ENCODE peak calls at places on chromosomes 1 and 21, in eight cellular contexts. One of them, this sample, is unnamed. For H3K4me1 and H3K36me3, the result is how much of the 10 kb centered on the place peaks cover.

GRCh38 chr1:37574834-37575479 is 18.2 kb downstream of the DNALI1 start:
- DNase-seq in fibroblast of lung: peak
- DNase-seq in lower lobe of right lung: no peak
- DNase-seq in heart right ventricle: no peak
- DNase-seq in osteoblast: no peak
- DNase-seq in suprapubic skin: no peak
- DNase-seq in adrenal gland: no peak
- DNase-seq in OCI-LY7: no peak
- DNase-seq in this sample: no peak

GRCh38 chr1:59276317-59276914 is 20.5 kb upstream of the FGGY start:
- DNase-seq in osteoblast: no peak
- DNase-seq in lower lobe of right lung: no peak
- DNase-seq in adrenal gland: no peak
- DNase-seq in suprapubic skin: no peak
- DNase-seq in heart right ventricle: no peak
- DNase-seq in OCI-LY7: no peak
- DNase-seq in fibroblast of lung: no peak
- DNase-seq in this sample: no peak

GRCh38 chr1:209413062-209413461 is 170.5 kb upstream of the CAMK1G start:
- DNase-seq in lower lobe of right lung: no peak
- DNase-seq in suprapubic skin: no peak
- DNase-seq in heart right ventricle: no peak
- DNase-seq in OCI-LY7: no peak
- DNase-seq in osteoblast: no peak
- DNase-seq in adrenal gland: no peak
- DNase-seq in fibroblast of lung: no peak
- DNase-seq in this sample: no peak

GRCh38 chr1:27346991-27347627 is 5.3 kb downstream of the SYTL1 start:
- DNase-seq in suprapubic skin: no peak
- DNase-seq in OCI-LY7: no peak
- DNase-seq in lower lobe of right lung: no peak
- DNase-seq in heart right ventricle: no peak
- DNase-seq in fibroblast of lung: peak
- DNase-seq in osteoblast: peak
- DNase-seq in adrenal gland: no peak
- DNase-seq in this sample: no peak

GRCh38 chr1:101797722-101798121 is 199.0 kb downstream of the OLFM3 start:
- DNase-seq in osteoblast: no peak
- DNase-seq in suprapubic skin: no peak
- DNase-seq in lower lobe of right lung: no peak
- DNase-seq in OCI-LY7: no peak
- DNase-seq in adrenal gland: no peak
- DNase-seq in fibroblast of lung: no peak
- DNase-seq in heart right ventricle: no peak
- DNase-seq in this sample: no peak

GRCh38 chr1:81201779-81202178 is 599.0 kb upstream of the ADGRL2 start:
- DNase-seq in lower lobe of right lung: no peak
- DNase-seq in suprapubic skin: no peak
- DNase-seq in adrenal gland: no peak
- DNase-seq in heart right ventricle: no peak
- DNase-seq in OCI-LY7: no peak
- DNase-seq in osteoblast: no peak
- DNase-seq in fibroblast of lung: no peak
- DNase-seq in this sample: no peak

GRCh38 chr1:80217377-80217986 is 1211.0 kb upstream of the ADGRL4 start:
- DNase-seq in adrenal gland: peak
- DNase-seq in OCI-LY7: peak
- DNase-seq in osteoblast: no peak
- DNase-seq in heart right ventricle: peak
- DNase-seq in fibroblast of lung: peak
- DNase-seq in suprapubic skin: no peak
- DNase-seq in lower lobe of right lung: no peak
- DNase-seq in this sample: no peak

GRCh38 chr21:38993561-38993960 is 187.8 kb downstream of the ETS2 start:
- DNase-seq in OCI-LY7: no peak
- DNase-seq in osteoblast: peak
- DNase-seq in lower lobe of right lung: no peak
- DNase-seq in heart right ventricle: peak
- DNase-seq in adrenal gland: peak
- DNase-seq in suprapubic skin: no peak
- DNase-seq in fibroblast of lung: peak
- DNase-seq in this sample: no peak

GRCh38 chr1:193727850-193728249 is 541.4 kb upstream of the B3GALT2 start:
- DNase-seq in osteoblast: no peak
- DNase-seq in fibroblast of lung: no peak
- DNase-seq in OCI-LY7: no peak
- DNase-seq in suprapubic skin: no peak
- DNase-seq in adrenal gland: no peak
- DNase-seq in lower lobe of right lung: no peak
- DNase-seq in heart right ventricle: no peak
- DNase-seq in this sample: no peak

GRCh38 chr1:193736507-193736906 is 550.1 kb upstream of the B3GALT2 start:
- DNase-seq in fibroblast of lung: no peak
- DNase-seq in OCI-LY7: no peak
- DNase-seq in adrenal gland: no peak
- DNase-seq in osteoblast: no peak
- DNase-seq in heart right ventricle: no peak
- DNase-seq in lower lobe of right lung: no peak
- DNase-seq in suprapubic skin: no peak
- DNase-seq in this sample: no peak

GRCh38 chr1:193730017-193730416 is 543.6 kb upstream of the B3GALT2 start:
- DNase-seq in adrenal gland: peak
- DNase-seq in osteoblast: no peak
- DNase-seq in OCI-LY7: no peak
- DNase-seq in heart right ventricle: no peak
- DNase-seq in lower lobe of right lung: no peak
- DNase-seq in suprapubic skin: no peak
- DNase-seq in fibroblast of lung: peak
- DNase-seq in this sample: no peak

GRCh38 chr1:193729429-193729828 is 543.0 kb upstream of the B3GALT2 start:
- DNase-seq in osteoblast: no peak
- DNase-seq in lower lobe of right lung: no peak
- DNase-seq in suprapubic skin: no peak
- DNase-seq in OCI-LY7: no peak
- DNase-seq in adrenal gland: no peak
- DNase-seq in heart right ventricle: no peak
- DNase-seq in fibroblast of lung: peak
- DNase-seq in this sample: no peak

DNA sequence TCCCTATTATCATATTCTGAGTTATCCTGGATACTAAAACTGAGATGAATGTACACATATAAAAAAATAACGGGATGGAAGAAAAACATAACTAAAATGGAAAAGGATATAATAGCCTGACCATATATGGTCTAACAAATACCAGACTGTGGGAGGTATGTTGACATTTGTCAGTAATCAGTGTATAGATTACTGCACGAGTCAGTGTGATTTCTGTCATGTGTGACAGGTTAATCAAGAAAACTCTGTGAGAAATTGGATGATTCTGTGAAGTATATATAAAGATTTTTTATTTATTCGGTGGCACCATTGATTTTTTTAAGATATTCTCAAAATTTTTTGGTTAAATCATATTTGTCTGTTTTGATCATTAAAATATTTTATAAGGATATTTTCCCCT is 547.3 kb upstream of the B3GALT2 start:
- DNase-seq in OCI-LY7: no peak
- DNase-seq in fibroblast of lung: no peak
- DNase-seq in osteoblast: no peak
- DNase-seq in heart right ventricle: no peak
- DNase-seq in adrenal gland: no peak
- DNase-seq in lower lobe of right lung: no peak
- DNase-seq in suprapubic skin: no peak
- DNase-seq in this sample: no peak
- TF ChIP-seq CTCF in OCI-LY7: no peak
- TF ChIP-seq CTCF in fibroblast of lung: no peak
- TF ChIP-seq CTCF in osteoblast: no peak
- TF ChIP-seq CTCF in heart right ventricle: no peak
- TF ChIP-seq CTCF in adrenal gland: no peak
- TF ChIP-seq CTCF in lower lobe of right lung: no peak
- TF ChIP-seq CTCF in suprapubic skin: no peak
- TF ChIP-seq CTCF in this sample: no peak

DNA sequence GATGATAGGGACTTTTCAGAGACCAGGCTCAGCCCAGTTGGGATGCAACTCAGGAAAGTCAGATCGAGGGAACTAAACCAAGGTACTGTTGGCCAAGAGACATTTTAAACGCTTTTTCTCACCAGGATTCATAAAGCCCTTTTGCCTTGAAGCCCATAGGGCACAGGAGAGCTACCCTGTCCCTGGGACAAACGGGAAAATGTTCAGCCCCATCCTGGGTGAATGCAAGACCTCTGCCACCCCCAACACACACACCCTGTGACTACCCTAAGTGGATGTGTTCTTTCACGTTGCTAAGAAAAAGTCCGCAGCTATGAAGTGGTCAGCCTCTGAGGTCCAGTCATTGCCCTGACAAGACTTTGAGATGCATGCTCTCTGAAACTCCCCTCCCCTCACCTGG is 58.4 kb downstream of the ITPKB start:
- DNase-seq in fibroblast of lung: no peak
- DNase-seq in OCI-LY7: no peak
- DNase-seq in suprapubic skin: no peak
- DNase-seq in lower lobe of right lung: no peak
- DNase-seq in adrenal gland: no peak
- DNase-seq in osteoblast: no peak
- DNase-seq in heart right ventricle: no peak
- DNase-seq in this sample: no peak
- H3K4me1 ChIP-seq in fibroblast of lung: under half
- H3K4me1 ChIP-seq in OCI-LY7: half or more
- H3K4me1 ChIP-seq in suprapubic skin: half or more
- H3K4me1 ChIP-seq in lower lobe of right lung: half or more
- H3K4me1 ChIP-seq in adrenal gland: half or more
- H3K4me1 ChIP-seq in osteoblast: under half
- H3K4me1 ChIP-seq in heart right ventricle: half or more
- H3K4me1 ChIP-seq in this sample: under half

GRCh38 chr1:45521413-45522323 is at the start of gene PRDX1:
- DNase-seq in fibroblast of lung: peak
- DNase-seq in OCI-LY7: peak
- DNase-seq in adrenal gland: peak
- DNase-seq in suprapubic skin: peak
- DNase-seq in heart right ventricle: peak
- DNase-seq in lower lobe of right lung: peak
- DNase-seq in osteoblast: peak
- DNase-seq in this sample: peak

GRCh38 chr1:45512641-45513054 is 9.0 kb downstream of the PRDX1 start:
- DNase-seq in suprapubic skin: no peak
- DNase-seq in fibroblast of lung: peak
- DNase-seq in adrenal gland: peak
- DNase-seq in osteoblast: peak
- DNase-seq in heart right ventricle: peak
- DNase-seq in OCI-LY7: peak
- DNase-seq in lower lobe of right lung: no peak
- DNase-seq in this sample: peak

GRCh38 chr1:45518910-45519309 is 2.8 kb downstream of the PRDX1 start:
- DNase-seq in osteoblast: no peak
- DNase-seq in heart right ventricle: no peak
- DNase-seq in adrenal gland: no peak
- DNase-seq in OCI-LY7: peak
- DNase-seq in lower lobe of right lung: no peak
- DNase-seq in fibroblast of lung: peak
- DNase-seq in suprapubic skin: no peak
- DNase-seq in this sample: no peak

GRCh38 chr1:45510972-45511527 is 10.6 kb downstream of the PRDX1 start:
- DNase-seq in osteoblast: no peak
- DNase-seq in fibroblast of lung: no peak
- DNase-seq in OCI-LY7: no peak
- DNase-seq in heart right ventricle: no peak
- DNase-seq in suprapubic skin: no peak
- DNase-seq in adrenal gland: no peak
- DNase-seq in lower lobe of right lung: no peak
- DNase-seq in this sample: no peak

GRCh38 chr1:45516465-45516864 is 5.2 kb downstream of the PRDX1 start:
- DNase-seq in OCI-LY7: no peak
- DNase-seq in fibroblast of lung: no peak
- DNase-seq in suprapubic skin: no peak
- DNase-seq in adrenal gland: no peak
- DNase-seq in lower lobe of right lung: no peak
- DNase-seq in osteoblast: no peak
- DNase-seq in heart right ventricle: no peak
- DNase-seq in this sample: no peak
- H3K36me3 ChIP-seq in OCI-LY7: half or more
- H3K36me3 ChIP-seq in fibroblast of lung: under half
- H3K36me3 ChIP-seq in suprapubic skin: half or more
- H3K36me3 ChIP-seq in adrenal gland: half or more
- H3K36me3 ChIP-seq in lower lobe of right lung: half or more
- H3K36me3 ChIP-seq in osteoblast: half or more
- H3K36me3 ChIP-seq in heart right ventricle: half or more
- H3K36me3 ChIP-seq in this sample: under half

GRCh38 chr1:145916745-145917144 is 1.8 kb downstream of the PEX11B start:
- DNase-seq in fibroblast of lung: peak
- DNase-seq in lower lobe of right lung: no peak
- DNase-seq in OCI-LY7: no peak
- DNase-seq in adrenal gland: no peak
- DNase-seq in heart right ventricle: no peak
- DNase-seq in osteoblast: peak
- DNase-seq in suprapubic skin: no peak
- DNase-seq in this sample: no peak

GRCh38 chr1:145917595-145917994 is 922 bp downstream of the PEX11B start:
- DNase-seq in lower lobe of right lung: no peak
- DNase-seq in osteoblast: no peak
- DNase-seq in suprapubic skin: no peak
- DNase-seq in fibroblast of lung: no peak
- DNase-seq in adrenal gland: no peak
- DNase-seq in OCI-LY7: no peak
- DNase-seq in heart right ventricle: no peak
- DNase-seq in this sample: no peak

GRCh38 chr1:145918144-145918991 is at the start of gene PEX11B:
- DNase-seq in suprapubic skin: peak
- DNase-seq in OCI-LY7: peak
- DNase-seq in fibroblast of lung: peak
- DNase-seq in lower lobe of right lung: peak
- DNase-seq in adrenal gland: peak
- DNase-seq in osteoblast: peak
- DNase-seq in heart right ventricle: peak
- DNase-seq in this sample: peak

GRCh38 chr1:145922266-145922665 is 3.7 kb upstream of the PEX11B start:
- DNase-seq in heart right ventricle: no peak
- DNase-seq in fibroblast of lung: no peak
- DNase-seq in osteoblast: peak
- DNase-seq in suprapubic skin: no peak
- DNase-seq in OCI-LY7: no peak
- DNase-seq in lower lobe of right lung: no peak
- DNase-seq in adrenal gland: no peak
- DNase-seq in this sample: no peak

DNA sequence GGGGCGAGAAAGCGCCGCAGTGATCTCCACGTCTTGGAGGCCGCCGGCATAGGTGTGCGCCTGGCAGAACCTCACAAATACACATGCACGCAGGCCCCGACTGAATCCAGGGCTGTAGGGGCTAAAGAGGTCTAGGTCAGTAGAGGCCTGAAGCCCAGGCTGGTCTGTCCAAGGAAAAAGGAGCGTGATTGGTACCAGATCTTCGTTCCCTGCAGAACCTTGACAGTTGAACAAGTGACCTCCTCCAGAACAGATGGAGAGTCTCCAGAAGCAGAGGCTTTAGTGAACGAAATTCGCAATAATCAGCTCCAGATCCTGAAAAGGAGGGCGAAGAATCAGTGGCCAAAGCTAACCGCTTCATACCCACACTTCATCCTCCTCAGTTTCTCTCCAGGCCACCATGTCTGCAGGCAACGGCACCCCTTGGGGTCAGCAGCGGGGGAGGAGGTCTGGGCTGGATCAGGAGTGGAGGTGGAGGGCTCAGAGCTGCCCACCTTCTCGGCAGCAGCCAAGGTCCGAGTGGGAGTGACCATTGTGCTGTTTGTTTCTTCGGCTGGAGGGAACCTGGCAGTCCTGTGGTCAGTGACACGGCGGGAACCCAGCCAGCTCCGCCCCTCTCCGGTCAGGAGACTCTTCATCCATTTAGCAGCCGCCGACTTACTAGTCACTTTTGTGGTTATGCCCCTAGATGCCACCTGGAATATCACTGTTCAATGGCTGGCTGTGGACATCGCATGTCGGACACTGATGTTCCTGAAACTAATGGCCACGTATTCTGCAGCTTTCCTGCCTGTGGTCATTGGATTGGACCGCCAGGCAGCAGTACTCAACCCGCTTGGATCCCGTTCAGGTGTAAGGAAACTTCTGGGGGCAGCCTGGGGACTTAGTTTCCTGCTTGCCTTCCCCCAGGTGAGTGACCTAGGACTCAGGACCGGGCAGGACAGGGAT is 749 bp upstream of the PEX11B start:
- DNase-seq in OCI-LY7: no peak
- DNase-seq in suprapubic skin: peak
- DNase-seq in osteoblast: peak
- DNase-seq in fibroblast of lung: peak
- DNase-seq in heart right ventricle: peak
- DNase-seq in adrenal gland: peak
- DNase-seq in lower lobe of right lung: peak
- DNase-seq in this sample: peak
- TF ChIP-seq CTCF in OCI-LY7: no peak
- TF ChIP-seq CTCF in suprapubic skin: no peak
- TF ChIP-seq CTCF in osteoblast: no peak
- TF ChIP-seq CTCF in fibroblast of lung: no peak
- TF ChIP-seq CTCF in heart right ventricle: no peak
- TF ChIP-seq CTCF in adrenal gland: no peak
- TF ChIP-seq CTCF in lower lobe of right lung: no peak
- TF ChIP-seq CTCF in this sample: no peak